ENCODE peak calls at places on chromosomes 6 and 20, in four cellular contexts. One of them, this sample, is unnamed.

GRCh38 chr20:44861547-44862006 is 23.9 kb upstream of the YWHAB start:
- DNase-seq in left ventricle myocardium inferior: no peak
- DNase-seq in ovary: peak; percentile 37
- DNase-seq in foreskin keratinocyte: peak; percentile 52
- DNase-seq in this sample: no peak

GRCh38 chr20:31517373-31517772 is 3.1 kb downstream of the HM13 start:
- DNase-seq in foreskin keratinocyte: peak; percentile 36
- DNase-seq in left ventricle myocardium inferior: peak; percentile 25
- DNase-seq in ovary: no peak
- DNase-seq in this sample: no peak

GRCh38 chr20:43092689-43093088 is 97.0 kb downstream of the PTPRT start:
- DNase-seq in ovary: no peak
- DNase-seq in left ventricle myocardium inferior: no peak
- DNase-seq in foreskin keratinocyte: no peak
- DNase-seq in this sample: no peak

GRCh38 chr20:24986436-24987015 is 6.0 kb downstream of the APMAP start:
- DNase-seq in left ventricle myocardium inferior: no peak
- DNase-seq in ovary: no peak
- DNase-seq in foreskin keratinocyte: no peak
- DNase-seq in this sample: no peak

GRCh38 chr6:53603381-53604121 is 58.6 kb upstream of the GCLC start:
- DNase-seq in left ventricle myocardium inferior: no peak
- DNase-seq in foreskin keratinocyte: no peak
- DNase-seq in ovary: no peak
- DNase-seq in this sample: no peak

GRCh38 chr20:420721-421574 is 12.8 kb downstream of the RBCK1 start:
- DNase-seq in ovary: no peak
- DNase-seq in foreskin keratinocyte: no peak
- DNase-seq in left ventricle myocardium inferior: no peak
- DNase-seq in this sample: no peak

GRCh38 chr20:53922901-53923314 is 147.5 kb downstream of the BCAS1 start:
- DNase-seq in foreskin keratinocyte: peak; percentile 64
- DNase-seq in left ventricle myocardium inferior: no peak
- DNase-seq in ovary: no peak
- DNase-seq in this sample: no peak

GRCh38 chr6:21555197-21555596 is 38.4 kb upstream of the SOX4 start:
- DNase-seq in left ventricle myocardium inferior: no peak
- DNase-seq in foreskin keratinocyte: no peak
- DNase-seq in ovary: no peak
- DNase-seq in this sample: no peak

GRCh38 chr20:37902504-37903313 is at the start of gene VSTM2L:
- DNase-seq in ovary: no peak
- DNase-seq in left ventricle myocardium inferior: no peak
- DNase-seq in foreskin keratinocyte: peak; percentile 40
- DNase-seq in this sample: no peak

GRCh38 chr6:146770275-146770964 is 171.6 kb downstream of the ADGB start:
- DNase-seq in left ventricle myocardium inferior: no peak
- DNase-seq in foreskin keratinocyte: no peak
- DNase-seq in ovary: no peak
- DNase-seq in this sample: no peak

GRCh38 chr6:127289934-127290333 is 23.3 kb downstream of the RNF146 start:
- DNase-seq in ovary: no peak
- DNase-seq in left ventricle myocardium inferior: no peak
- DNase-seq in foreskin keratinocyte: no peak
- DNase-seq in this sample: no peak

GRCh38 chr6:157839606-157840005 is 16.6 kb downstream of the SNX9 start:
- DNase-seq in foreskin keratinocyte: no peak
- DNase-seq in ovary: no peak
- DNase-seq in left ventricle myocardium inferior: no peak
- DNase-seq in this sample: no peak

GRCh38 chr6:55016261-55016660 is 158.1 kb upstream of the HCRTR2 start:
- DNase-seq in left ventricle myocardium inferior: no peak
- DNase-seq in foreskin keratinocyte: no peak
- DNase-seq in ovary: no peak
- DNase-seq in this sample: no peak

GRCh38 chr6:52570291-52570700 is 6.6 kb downstream of the TRAM2 start:
- DNase-seq in left ventricle myocardium inferior: no peak
- DNase-seq in foreskin keratinocyte: no peak
- DNase-seq in ovary: peak; percentile 38
- DNase-seq in this sample: no peak

GRCh38 chr6:10312445-10312844 is 102.4 kb downstream of the TFAP2A start:
- DNase-seq in foreskin keratinocyte: no peak
- DNase-seq in left ventricle myocardium inferior: no peak
- DNase-seq in ovary: no peak
- DNase-seq in this sample: no peak

GRCh38 chr20:63360850-63361497 is at the start of gene CHRNA4:
- DNase-seq in ovary: no peak
- DNase-seq in left ventricle myocardium inferior: no peak
- DNase-seq in foreskin keratinocyte: no peak
- DNase-seq in this sample: no peak

GRCh38 chr20:39070484-39071231 is 108.5 kb downstream of the DHX35 start:
- DNase-seq in left ventricle myocardium inferior: no peak
- DNase-seq in foreskin keratinocyte: peak; percentile 70
- DNase-seq in ovary: no peak
- DNase-seq in this sample: no peak

GRCh38 chr20:58432190-58432954 is 43.3 kb downstream of the VAPB start:
- DNase-seq in left ventricle myocardium inferior: no peak
- DNase-seq in foreskin keratinocyte: no peak
- DNase-seq in ovary: peak; percentile 35
- DNase-seq in this sample: no peak

GRCh38 chr6:163943647-163944395 is 529.3 kb downstream of the QKI start:
- DNase-seq in ovary: no peak
- DNase-seq in left ventricle myocardium inferior: peak; percentile 42
- DNase-seq in foreskin keratinocyte: peak; percentile 10
- DNase-seq in this sample: no peak

GRCh38 chr20:20710847-20711315 is 1.6 kb downstream of the RALGAPA2 start:
- DNase-seq in ovary: no peak
- DNase-seq in foreskin keratinocyte: peak; percentile 33
- DNase-seq in left ventricle myocardium inferior: no peak
- DNase-seq in this sample: peak; percentile 61

GRCh38 chr6:43150051-43150751 is 20.9 kb upstream of the SRF start:
- DNase-seq in ovary: no peak
- DNase-seq in foreskin keratinocyte: no peak
- DNase-seq in left ventricle myocardium inferior: no peak
- DNase-seq in this sample: no peak

GRCh38 chr6:142851601-142852000 is 93.4 kb downstream of the HIVEP2 start:
- DNase-seq in foreskin keratinocyte: no peak
- DNase-seq in left ventricle myocardium inferior: no peak
- DNase-seq in ovary: no peak
- DNase-seq in this sample: no peak

GRCh38 chr6:168393126-168393870 is 47.7 kb upstream of the SMOC2 start:
- DNase-seq in foreskin keratinocyte: no peak
- DNase-seq in left ventricle myocardium inferior: no peak
- DNase-seq in ovary: no peak
- DNase-seq in this sample: no peak

GRCh38 chr20:61762886-61763739 is 302.6 kb downstream of the TAF4 start:
- DNase-seq in left ventricle myocardium inferior: no peak
- DNase-seq in foreskin keratinocyte: no peak
- DNase-seq in ovary: no peak
- DNase-seq in this sample: no peak

GRCh38 chr6:125956506-125957390 is at the start of gene HINT3:
- DNase-seq in foreskin keratinocyte: peak; percentile 88
- DNase-seq in left ventricle myocardium inferior: peak; percentile 98
- DNase-seq in ovary: peak; percentile 98
- DNase-seq in this sample: peak; percentile 99

GRCh38 chr20:31605031-31605901 is at the start of gene ID1:
- DNase-seq in left ventricle myocardium inferior: peak; percentile 95
- DNase-seq in foreskin keratinocyte: peak; percentile 83
- DNase-seq in ovary: peak; percentile 96
- DNase-seq in this sample: peak; percentile 97

GRCh38 chr20:50762435-50763201 is 31.2 kb downstream of the PARD6B start:
- DNase-seq in foreskin keratinocyte: peak; percentile 67
- DNase-seq in left ventricle myocardium inferior: peak; percentile 82
- DNase-seq in ovary: peak; percentile 43
- DNase-seq in this sample: peak; percentile 60

GRCh38 chr20:54643761-54644160 is 168.4 kb downstream of the DOK5 start:
- DNase-seq in left ventricle myocardium inferior: no peak
- DNase-seq in foreskin keratinocyte: peak; percentile 54
- DNase-seq in ovary: no peak
- DNase-seq in this sample: no peak

GRCh38 chr20:59561228-59561605 is 43.1 kb upstream of the PHACTR3 start:
- DNase-seq in ovary: no peak
- DNase-seq in left ventricle myocardium inferior: no peak
- DNase-seq in foreskin keratinocyte: peak; percentile 25
- DNase-seq in this sample: no peak

GRCh38 chr6:90127589-90127988 is 169.1 kb downstream of the BACH2 start:
- DNase-seq in ovary: no peak
- DNase-seq in foreskin keratinocyte: no peak
- DNase-seq in left ventricle myocardium inferior: no peak
- DNase-seq in this sample: no peak

DNA sequence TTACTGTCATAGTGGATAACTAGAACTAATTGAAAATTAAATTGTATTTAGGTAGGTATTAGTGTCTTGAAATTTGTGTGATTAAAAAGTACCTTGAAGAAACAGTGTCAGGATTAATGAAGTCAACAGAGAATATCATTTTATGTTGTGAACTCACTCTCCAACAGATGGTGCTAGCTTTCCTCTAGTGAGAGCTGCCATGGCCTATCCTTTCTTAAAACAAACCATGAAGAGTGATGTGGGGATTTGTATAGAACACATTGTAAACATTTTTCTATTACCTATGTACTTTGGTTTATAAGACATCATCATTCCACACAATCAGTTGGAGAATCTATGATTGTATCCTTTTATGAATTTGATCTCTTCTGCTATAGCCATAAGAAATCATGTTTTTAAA is 4.8 kb upstream of the SRSF12 start:
- DNase-seq in foreskin keratinocyte: no peak
- DNase-seq in ovary: no peak
- DNase-seq in left ventricle myocardium inferior: no peak
- DNase-seq in this sample: no peak
- TF ChIP-seq CTCF in foreskin keratinocyte: peak; percentile 82
- TF ChIP-seq CTCF in ovary: no peak
- TF ChIP-seq CTCF in left ventricle myocardium inferior: peak; percentile 64
- TF ChIP-seq CTCF in this sample: peak; percentile 15

DNA sequence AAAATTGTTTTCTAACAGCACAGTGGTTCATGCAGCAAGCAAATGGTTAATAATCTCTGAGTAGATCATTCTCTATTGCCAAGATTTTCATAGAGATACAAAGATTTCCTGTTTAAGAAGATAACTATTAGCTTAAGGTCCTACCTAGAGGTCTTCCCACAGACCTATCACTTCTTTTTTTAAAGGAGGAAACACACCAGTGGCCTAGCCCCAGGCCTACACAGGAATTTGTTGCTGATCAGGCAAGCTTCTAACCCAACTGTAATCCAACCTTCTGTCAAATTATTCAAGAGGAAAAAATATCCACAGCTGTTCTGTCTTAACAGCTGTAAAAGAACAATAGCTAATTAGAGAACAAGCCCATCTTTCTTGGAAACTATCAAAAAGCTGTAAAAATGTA is 332.8 kb downstream of the BTBD9 start:
- DNase-seq in foreskin keratinocyte: no peak
- DNase-seq in left ventricle myocardium inferior: no peak
- DNase-seq in ovary: no peak
- DNase-seq in this sample: no peak
- H3K4me1 ChIP-seq in foreskin keratinocyte: no peaks in the 10 kb centered on the region
- H3K4me1 ChIP-seq in left ventricle myocardium inferior: peaks cover 40% of the 10 kb centered on the region
- H3K4me1 ChIP-seq in ovary: no peaks in the 10 kb centered on the region
- H3K4me1 ChIP-seq in this sample: peaks cover 14% of the 10 kb centered on the region

GRCh38 chr6:165573671-165574070 is 89.4 kb downstream of the PDE10A start:
- DNase-seq in ovary: peak; percentile 45
- DNase-seq in foreskin keratinocyte: no peak
- DNase-seq in left ventricle myocardium inferior: peak; percentile 52
- DNase-seq in this sample: no peak

GRCh38 chr6:165571068-165571682 is 91.9 kb downstream of the PDE10A start:
- DNase-seq in ovary: no peak
- DNase-seq in foreskin keratinocyte: peak; percentile 18
- DNase-seq in left ventricle myocardium inferior: no peak
- DNase-seq in this sample: no peak

GRCh38 chr6:165571721-165572132 is 91.3 kb downstream of the PDE10A start:
- DNase-seq in left ventricle myocardium inferior: no peak
- DNase-seq in ovary: no peak
- DNase-seq in foreskin keratinocyte: no peak
- DNase-seq in this sample: no peak

GRCh38 chr6:165574770-165575549 is 88.1 kb downstream of the PDE10A start:
- DNase-seq in foreskin keratinocyte: peak; percentile 57
- DNase-seq in ovary: no peak
- DNase-seq in left ventricle myocardium inferior: no peak
- DNase-seq in this sample: no peak

DNA sequence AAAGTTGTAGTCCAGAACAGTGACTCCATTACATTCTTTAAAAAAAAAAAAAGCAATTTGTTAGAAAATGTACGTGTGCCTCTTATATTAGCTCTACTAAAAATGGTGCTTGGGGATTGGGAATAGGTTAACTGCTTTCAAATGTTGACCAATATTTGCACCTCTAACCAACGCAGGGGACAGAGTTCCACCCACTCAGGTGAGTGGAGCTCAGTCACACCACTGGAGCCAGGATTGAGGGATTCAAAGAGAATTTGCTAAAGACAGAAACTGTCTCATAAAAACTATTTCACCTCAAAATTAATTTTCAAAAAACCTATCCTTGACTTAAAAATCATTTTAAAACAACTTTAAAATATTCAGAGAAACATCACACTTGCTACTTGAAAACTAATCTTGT is 88.8 kb downstream of the PDE10A start:
- DNase-seq in ovary: no peak
- DNase-seq in left ventricle myocardium inferior: no peak
- DNase-seq in foreskin keratinocyte: no peak
- DNase-seq in this sample: no peak
- H3K27ac ChIP-seq in ovary: no peak overlapping the region
- H3K27ac ChIP-seq in left ventricle myocardium inferior: peak overlapping the region; percentile 56
- H3K27ac ChIP-seq in foreskin keratinocyte: no peak overlapping the region
- H3K27ac ChIP-seq in this sample: no peak overlapping the region

GRCh38 chr20:1423206-1423605 is 30.4 kb upstream of the FKBP1A start:
- DNase-seq in ovary: no peak
- DNase-seq in left ventricle myocardium inferior: no peak
- DNase-seq in foreskin keratinocyte: no peak
- DNase-seq in this sample: no peak

GRCh38 chr20:1426231-1426849 is 33.5 kb upstream of the FKBP1A start:
- DNase-seq in foreskin keratinocyte: no peak
- DNase-seq in left ventricle myocardium inferior: no peak
- DNase-seq in ovary: no peak
- DNase-seq in this sample: no peak

GRCh38 chr20:1422756-1423155 is 29.9 kb upstream of the FKBP1A start:
- DNase-seq in left ventricle myocardium inferior: no peak
- DNase-seq in ovary: no peak
- DNase-seq in foreskin keratinocyte: peak; percentile 80
- DNase-seq in this sample: no peak

GRCh38 chr20:1424336-1424735 is 31.5 kb upstream of the FKBP1A start:
- DNase-seq in left ventricle myocardium inferior: no peak
- DNase-seq in foreskin keratinocyte: peak; percentile 76
- DNase-seq in ovary: no peak
- DNase-seq in this sample: no peak

DNA sequence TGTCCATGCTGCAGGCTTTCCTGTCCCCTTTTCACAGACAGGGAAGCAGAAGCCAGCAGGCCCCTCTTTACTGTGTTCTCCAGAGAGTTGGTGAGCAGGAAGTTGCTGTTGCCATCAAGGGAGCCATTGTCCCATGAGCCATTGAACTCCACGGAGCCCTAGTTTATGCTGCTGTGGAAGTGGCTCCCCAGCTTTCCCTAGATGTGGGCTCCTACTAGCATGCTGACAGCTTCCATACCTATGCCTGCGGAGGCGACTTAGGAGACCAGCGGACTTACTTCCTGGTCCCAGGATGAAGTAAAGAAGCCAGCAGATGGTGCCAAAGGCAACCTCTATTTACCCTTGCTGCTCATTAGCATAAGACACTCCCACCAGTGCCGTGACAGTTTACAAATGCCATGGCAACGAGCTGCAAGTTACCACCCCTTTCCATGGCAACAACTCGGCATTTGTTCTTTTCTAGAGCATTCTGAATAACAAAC is 30.8 kb upstream of the FKBP1A start:
- DNase-seq in left ventricle myocardium inferior: no peak
- DNase-seq in ovary: no peak
- DNase-seq in foreskin keratinocyte: peak; percentile 77
- DNase-seq in this sample: peak; percentile 53
- TF ChIP-seq CTCF in left ventricle myocardium inferior: no peak
- TF ChIP-seq CTCF in ovary: no peak
- TF ChIP-seq CTCF in foreskin keratinocyte: peak; percentile 60
- TF ChIP-seq CTCF in this sample: no peak